ENCODE peak calls at places on chromosomes 13 and 19, in nine cellular contexts. K, Q, H, C, I, J, N, B and A are unnamed samples.
A peak's percentile ranks its signal among the peaks of the same experiment; 100 is the strongest.

GRCh38 chr19:19670070-19670551 is 1.5 kb downstream of the ZNF101 start:
- DNase-seq in K (no peak), J (no peak), H (no peak), I (no peak), C (no peak), B (no peak), Q (no peak), N (no peak), A (no peak)

GRCh38 chr13:94674609-94675348 is 37.6 kb downstream of the SOX21 start:
- DNase-seq in B (peak; percentile 31), N (peak; percentile 49), Q (peak; percentile 60), C (no peak), I (peak; percentile 66), K (peak; percentile 77), J (peak; percentile 11), H (no peak), A (peak; percentile 72)

GRCh38 chr19:12090807-12091206 is 26.3 kb downstream of the ZNF844 start:
- DNase-seq in N (peak; percentile 30), J (peak; percentile 35), Q (peak; percentile 78), B (no peak), H (no peak), K (peak; percentile 83), I (no peak), C (peak; percentile 92), A (peak; percentile 73)

GRCh38 chr13:49953560-49953959 is 17.4 kb upstream of the SPRYD7 start:
- DNase-seq in N (no peak), B (no peak), H (no peak), K (no peak), C (no peak), Q (no peak), I (no peak), J (no peak), A (no peak)

GRCh38 chr13:111228262-111229144 is 91.9 kb upstream of the TEX29 start:
- DNase-seq in H (no peak), K (no peak), Q (peak; percentile 95), I (no peak), N (no peak), B (peak; percentile 97), J (no peak), C (no peak), A (no peak)

GRCh38 chr19:19067276-19068072 is 3.7 kb downstream of the SLC25A42 start:
- DNase-seq in I (no peak), J (no peak), C (no peak), Q (no peak), B (no peak), H (no peak), N (no peak), K (no peak), A (no peak)

GRCh38 chr13:113951246-113951999 is 22.5 kb downstream of the C13orf46 start:
- DNase-seq in J (peak; percentile 59), B (no peak), C (peak; percentile 96), K (peak; percentile 71), Q (peak; percentile 83), H (no peak), I (peak; percentile 63), N (peak; percentile 56), A (no peak)

GRCh38 chr13:37068962-37069361 is 9.5 kb upstream of the SUPT20H start:
- DNase-seq in I (peak; percentile 4), N (peak; percentile 15), J (peak; percentile 4), B (no peak), H (no peak), K (no peak), Q (peak; percentile 55), C (no peak), A (no peak)

GRCh38 chr19:33293255-33294057 is 8.9 kb downstream of the CEBPA start:
- DNase-seq in H (peak; percentile 69), C (no peak), I (peak; percentile 89), N (no peak), J (peak; percentile 84), K (no peak), Q (peak; percentile 86), B (peak; percentile 51), A (no peak)

GRCh38 chr13:50670847-50671542 is 172.5 kb downstream of the DLEU7 start:
- DNase-seq in I (no peak), J (no peak), Q (no peak), C (no peak), B (no peak), N (peak; percentile 58), K (no peak), H (no peak), A (no peak)

GRCh38 chr13:107669356-107669755 is 546.0 kb downstream of the LIG4 start:
- DNase-seq in Q (peak; percentile 37), I (no peak), B (peak; percentile 9), H (peak; percentile 35), K (no peak), C (no peak), N (peak; percentile 14), J (no peak), A (no peak)

GRCh38 chr19:45478454-45479238 is 10.8 kb downstream of the FOSB start:
- DNase-seq in K (peak; percentile 93), H (no peak), B (peak; percentile 86), Q (peak; percentile 98), N (peak; percentile 92), J (peak; percentile 90), I (peak; percentile 99), C (peak; percentile 96), A (peak; percentile 86)
- TF ChIP-seq CTCF in K (peak; percentile 94), H (peak; percentile 93), B (peak; percentile 97), Q (peak; percentile 99), N (peak; percentile 95), J (peak; percentile 92), I (peak; percentile 99), C (peak; percentile 97), A (peak; percentile 98)

GRCh38 chr19:8986296-8986695 is 23.9 kb downstream of the MUC16 start:
- DNase-seq in I (peak; percentile 7), B (no peak), N (no peak), J (no peak), Q (no peak), H (no peak), C (no peak), K (no peak), A (no peak)

DNA sequence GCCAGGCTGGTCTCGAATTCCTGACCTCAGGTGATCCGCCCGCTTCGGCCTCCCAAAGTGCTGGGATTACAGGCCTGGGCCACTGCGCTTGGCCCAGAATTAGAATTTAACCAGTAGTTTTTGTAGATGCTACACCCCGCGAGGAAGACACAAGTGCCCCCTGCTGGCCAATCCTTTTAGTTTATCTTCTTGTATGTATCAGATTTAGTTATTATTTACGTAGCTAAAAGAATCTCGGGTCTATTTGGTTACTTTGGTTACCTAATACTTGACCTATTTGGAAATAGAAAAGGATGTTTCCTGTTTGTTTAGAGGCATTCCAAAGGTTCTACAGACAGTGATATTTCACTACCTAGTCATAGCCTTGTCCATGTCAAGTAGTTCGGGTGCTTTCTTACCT is 22.0 kb downstream of the MUC16 start:
- DNase-seq in K (no peak), Q (no peak), H (no peak), B (no peak), N (no peak), C (no peak), I (peak; percentile 73), J (no peak), A (no peak)
- TF ChIP-seq CTCF in K (no peak), Q (no peak), H (no peak), B (no peak), N (no peak), C (no peak), I (no peak), J (peak; percentile 26), A (no peak)

DNA sequence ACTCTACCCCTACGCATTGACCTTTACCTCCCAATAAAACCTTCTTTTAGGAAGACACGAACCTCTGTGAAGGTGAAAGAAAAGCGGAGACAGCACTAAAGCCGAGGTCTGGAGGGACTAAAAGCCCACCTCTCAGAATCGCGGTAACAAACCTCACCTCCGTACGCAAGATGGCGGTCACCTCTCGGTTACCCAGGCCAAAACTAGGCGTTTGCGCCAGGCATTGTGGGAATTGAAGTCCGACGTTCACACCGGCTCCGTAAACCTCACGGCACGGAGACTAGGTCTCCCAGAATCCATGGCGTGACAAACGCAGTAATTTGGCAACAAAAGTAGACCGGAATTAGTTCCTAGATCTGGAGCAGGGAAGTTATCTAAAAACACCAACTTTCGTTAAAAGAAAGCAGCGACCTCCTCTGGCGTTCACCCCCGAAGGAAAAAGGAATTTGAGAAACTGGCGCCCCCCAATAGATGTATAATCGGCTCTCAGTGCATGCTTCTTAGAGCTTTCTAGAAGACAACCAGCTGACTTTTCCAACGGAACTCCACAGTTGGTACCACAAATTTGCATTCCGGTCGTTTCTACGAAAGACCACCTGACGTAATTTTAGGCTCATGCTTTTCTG is at the start of gene N4BP2L2:
- DNase-seq in K (peak; percentile 95), B (peak; percentile 98), I (peak; percentile 95), C (peak; percentile 99), Q (peak; percentile 99), N (peak; percentile 99), J (peak; percentile 96), H (peak; percentile 91), A (peak; percentile 91)
- TF ChIP-seq CTCF in K (peak; percentile 45), B (peak; percentile 47), I (peak; percentile 63), C (peak; percentile 32), Q (peak; percentile 61), N (peak; percentile 18), J (peak; percentile 68), H (peak; percentile 55), A (peak; percentile 50)

DNA sequence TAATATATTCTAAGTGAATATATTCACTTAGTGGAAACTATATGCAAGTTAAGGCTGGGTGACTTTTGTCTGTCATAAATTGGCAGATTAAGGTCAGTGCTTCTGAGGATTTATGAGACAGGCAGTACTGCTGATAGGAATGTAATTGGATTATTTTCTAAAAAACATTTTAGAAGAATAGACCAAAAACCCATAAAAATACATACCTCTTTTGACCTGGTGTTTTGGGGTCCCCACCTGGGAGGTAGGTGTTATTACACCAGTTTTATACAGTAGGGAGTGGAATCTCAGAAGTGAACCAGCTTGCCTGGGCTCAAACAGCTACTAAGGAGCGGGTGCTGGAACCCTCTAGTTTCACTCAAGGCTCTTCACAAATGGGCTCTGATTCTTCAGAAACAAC is 25.3 kb downstream of the COG3 start:
- DNase-seq in J (no peak), I (peak; percentile 9), K (peak; percentile 11), N (peak; percentile 14), H (no peak), B (no peak), Q (no peak), C (no peak), A (no peak)
- TF ChIP-seq CTCF in J (peak; percentile 20), I (no peak), K (no peak), N (no peak), H (no peak), B (peak; percentile 14), Q (peak; percentile 16), C (no peak), A (peak; percentile 47)

GRCh38 chr19:1467512-1468273 is 11.3 kb downstream of the C19orf25 start:
- DNase-seq in K (no peak), C (no peak), Q (no peak), I (no peak), B (no peak), J (no peak), N (no peak), H (no peak), A (no peak)
- TF ChIP-seq CTCF in K (no peak), C (no peak), Q (no peak), I (no peak), B (no peak), J (no peak), N (no peak), H (no peak), A (no peak)

GRCh38 chr19:14383898-14384669 is 2.8 kb downstream of the ADGRE5 start:
- DNase-seq in H (no peak), Q (peak; percentile 42), K (no peak), N (no peak), B (no peak), I (no peak), J (peak; percentile 32), C (no peak), A (no peak)
- TF ChIP-seq CTCF in H (no peak), Q (no peak), K (no peak), N (no peak), B (no peak), I (no peak), J (no peak), C (no peak), A (no peak)